ENCODE peak calls at places on chromosomes 3 and 15, in seven cellular contexts. N is stimulated activated CD4-positive, alpha-beta T cell treated with anti-CD3 and anti-CD28 coated beads, Interleukin-4, amount 100 ng/mL, for 1 hour; Q is CD4-positive, CD25-positive, alpha-beta regulatory T cell; L is HS-27A; H is AG08396; K is hepatic stellate cell; A is CD8-positive, alpha-beta T cell. X is an unnamed sample.

GRCh38 chr15:70210538-70210937 is 112.8 kb upstream of the TLE3 start:
- DNase-seq in N (no peak), Q (no peak), A (no peak), L (no peak), H (no peak), K (no peak), X (no peak)

GRCh38 chr15:40279437-40280141 is 3.3 kb downstream of the ANKRD63 start:
- DNase-seq in L (no peak), K (peak), A (peak), N (peak), H (peak), Q (peak), X (no peak)

GRCh38 chr3:35641920-35642532 is 2.7 kb downstream of the ARPP21 start:
- DNase-seq in Q (no peak), L (no peak), N (no peak), H (no peak), A (no peak), K (no peak), X (no peak)

GRCh38 chr3:146067048-146067447 is 93.9 kb downstream of the PLOD2 start:
- DNase-seq in L (peak), Q (no peak), H (peak), K (peak), N (no peak), A (no peak), X (peak)

GRCh38 chr15:87618203-87618725 is 638.3 kb downstream of the NTRK3 start:
- DNase-seq in H (no peak), K (no peak), L (peak), Q (no peak), A (no peak), N (no peak), X (no peak)

GRCh38 chr15:78047631-78048409 is 29.7 kb downstream of the TBC1D2B start:
- DNase-seq in K (no peak), N (no peak), L (no peak), A (no peak), H (no peak), Q (no peak), X (no peak)

GRCh38 chr15:70375006-70375409 is 277.3 kb upstream of the TLE3 start:
- DNase-seq in K (no peak), H (no peak), A (no peak), L (peak), Q (no peak), N (no peak), X (peak)

GRCh38 chr3:59730608-59731007 is 680.8 kb upstream of the CFAP20DC start:
- DNase-seq in N (no peak), A (no peak), H (no peak), L (no peak), Q (no peak), K (no peak), X (no peak)

GRCh38 chr15:100642950-100643338 is 40.6 kb downstream of the ASB7 start:
- DNase-seq in L (no peak), Q (no peak), A (no peak), K (no peak), N (no peak), H (no peak), X (no peak)

GRCh38 chr3:194389269-194389668 is 9.8 kb downstream of the GP5 start:
- DNase-seq in A (no peak), Q (no peak), N (no peak), L (no peak), K (no peak), H (no peak), X (no peak)

GRCh38 chr3:12185172-12185710 is 26.5 kb upstream of the TIMP4 start:
- DNase-seq in L (no peak), N (no peak), A (no peak), H (no peak), K (no peak), Q (no peak), X (no peak)

GRCh38 chr15:47857384-47858168 is 140.3 kb downstream of the SEMA6D start:
- DNase-seq in H (no peak), N (no peak), K (no peak), A (no peak), Q (no peak), L (no peak), X (no peak)

GRCh38 chr3:187748050-187748481 is 2.8 kb upstream of the BCL6 start:
- DNase-seq in H (peak), Q (peak), K (peak), L (no peak), N (peak), A (peak), X (peak)

GRCh38 chr3:37891227-37891626 is 29.5 kb downstream of the CTDSPL start:
- DNase-seq in A (no peak), H (no peak), Q (no peak), L (no peak), N (no peak), K (no peak), X (no peak)

GRCh38 chr3:112411425-112411824 is 78.5 kb downstream of the CD200 start:
- DNase-seq in K (peak), Q (no peak), A (no peak), N (no peak), H (no peak), L (no peak), X (no peak)

GRCh38 chr3:13122101-13123055 is 49.1 kb upstream of the IQSEC1 start:
- DNase-seq in Q (no peak), A (no peak), H (no peak), K (no peak), N (no peak), L (no peak), X (no peak)

GRCh38 chr3:188914556-188914955 is 257.2 kb upstream of the TPRG1 start:
- DNase-seq in L (no peak), K (peak), Q (no peak), A (no peak), H (no peak), N (no peak), X (no peak)

GRCh38 chr3:128351476-128352085 is 115.1 kb downstream of the DNAJB8 start:
- DNase-seq in N (no peak), Q (no peak), H (no peak), K (no peak), A (no peak), L (no peak), X (no peak)

GRCh38 chr15:90214553-90215205 is 13.5 kb downstream of the SEMA4B start:
- DNase-seq in K (peak), H (no peak), N (no peak), A (no peak), Q (no peak), L (no peak), X (no peak)

GRCh38 chr3:184459355-184459754 is 79.5 kb downstream of the CHRD start:
- DNase-seq in N (no peak), K (no peak), L (peak), H (peak), A (no peak), Q (no peak), X (peak)

GRCh38 chr3:179113903-179114302 is 34.3 kb upstream of the PIK3CA start:
- DNase-seq in K (no peak), H (no peak), A (no peak), L (no peak), Q (no peak), N (no peak), X (no peak)

GRCh38 chr3:111924283-111924682 is 54.5 kb upstream of the ABHD10 start:
- DNase-seq in H (no peak), K (no peak), L (no peak), N (no peak), Q (no peak), A (no peak), X (no peak)

GRCh38 chr15:83206387-83206970 is 1.1 kb downstream of the HDGFL3 start:
- DNase-seq in L (no peak), N (no peak), Q (no peak), H (no peak), K (peak), A (no peak), X (peak)

GRCh38 chr3:40620151-40620550 is 95.4 kb downstream of the ZNF621 start:
- DNase-seq in H (no peak), A (no peak), Q (no peak), L (no peak), N (no peak), K (no peak), X (peak)

GRCh38 chr3:104437891-104438290 is 928.8 kb upstream of the ALCAM start:
- DNase-seq in H (no peak), K (peak), Q (no peak), N (no peak), L (peak), A (no peak), X (peak)

GRCh38 chr3:184683900-184684560 is 27.8 kb downstream of the MAGEF1 start:
- DNase-seq in H (no peak), Q (no peak), N (no peak), A (no peak), L (no peak), K (no peak), X (no peak)

GRCh38 chr3:102141096-102141912 is 292.0 kb downstream of the NFKBIZ start:
- DNase-seq in N (no peak), K (no peak), Q (no peak), L (no peak), H (no peak), A (no peak), X (peak)

GRCh38 chr15:65146438-65146837 is 12.8 kb upstream of the PDCD7 start:
- DNase-seq in L (no peak), Q (no peak), K (no peak), H (no peak), N (no peak), A (no peak), X (no peak)

GRCh38 chr15:25508369-25509002 is 69.7 kb upstream of the UBE3A start:
- DNase-seq in L (no peak), H (peak), N (no peak), Q (peak), A (no peak), K (peak), X (peak)

GRCh38 chr3:17258823-17259436 is 374.2 kb downstream of the PLCL2 start:
- DNase-seq in L (peak), Q (peak), K (peak), A (no peak), N (no peak), H (peak), X (peak)

GRCh38 chr3:23676093-23676492 is 129.7 kb upstream of the UBE2E1 start:
- DNase-seq in Q (no peak), A (no peak), H (peak), K (peak), N (no peak), L (no peak), X (peak)

GRCh38 chr3:46209751-46210470 is 1.8 kb upstream of the CCR1 start:
- DNase-seq in N (no peak), H (peak), A (no peak), K (no peak), L (no peak), Q (no peak), X (no peak)

GRCh38 chr3:48301814-48302194 is 31.7 kb downstream of the SPINK8 start:
- DNase-seq in Q (no peak), A (no peak), L (peak), H (peak), K (peak), N (no peak), X (peak)

GRCh38 chr3:99172736-99173657 is 271.5 kb upstream of the DCBLD2 start:
- DNase-seq in L (peak), Q (peak), H (peak), A (no peak), K (peak), N (no peak), X (peak)

GRCh38 chr3:53642211-53642610 is 147.8 kb downstream of the CACNA1D start:
- DNase-seq in A (no peak), L (no peak), K (no peak), Q (no peak), N (no peak), H (no peak), X (no peak)

GRCh38 chr3:129000742-129001100 is 383 bp upstream of the EFCC1 start:
- DNase-seq in L (no peak), N (no peak), Q (no peak), A (no peak), K (no peak), H (no peak), X (no peak)